ENCODE peak calls at places on chromosomes 4 and X, in ten cellular contexts. S is breast epithelium; N is neuronal stem cell; V is AG20443; J is activated CD4-positive, CD25-positive, alpha-beta regulatory T cell; Q is fibroblast of mammary gland; B is NCI-H1092; G is osteocyte; T is A549; I is heart right ventricle. R is an unnamed sample.

GRCh38 chrX:12307961-12308360 is 169.7 kb downstream of the FRMPD4 start:
- DNase-seq in S (no peak), N (no peak), V (no peak), J (no peak), Q (no peak), B (no peak), G (no peak), T (peak), I (no peak), R (no peak)

GRCh38 chrX:78098108-78098507 is 5.9 kb upstream of the PGK1 start:
- DNase-seq in S (no peak), N (no peak), V (no peak), J (no peak), Q (no peak), B (no peak), G (no peak), T (no peak), I (no peak), R (no peak)

GRCh38 chr4:61583696-61584095 is 383.6 kb downstream of the ADGRL3 start:
- DNase-seq in S (no peak), N (no peak), V (no peak), J (no peak), Q (no peak), B (no peak), G (no peak), T (peak), I (no peak), R (no peak)

GRCh38 chrX:8913665-8914409 is 112.7 kb upstream of the FAM9A start:
- DNase-seq in S (no peak), N (no peak), V (peak), J (no peak), Q (peak), B (no peak), G (no peak), T (peak), I (peak), R (no peak)

GRCh38 chr4:149933120-149933519 is 117.5 kb upstream of the IQCM start:
- DNase-seq in S (no peak), N (no peak), V (no peak), J (no peak), Q (no peak), B (no peak), G (no peak), T (no peak), I (no peak), R (no peak)

GRCh38 chr4:132123870-132124623 is 1025.0 kb upstream of the PCDH10 start:
- DNase-seq in S (no peak), N (no peak), V (peak), J (no peak), Q (peak), B (no peak), G (no peak), T (peak), I (no peak), R (no peak)

GRCh38 chr4:39429476-39430310 is 23.0 kb downstream of the KLB start:
- DNase-seq in S (no peak), N (no peak), V (no peak), J (no peak), Q (no peak), B (no peak), G (no peak), T (no peak), I (no peak), R (no peak)

GRCh38 chr4:3233391-3234071 is 15.4 kb upstream of the MSANTD1 start:
- DNase-seq in S (no peak), N (no peak), V (peak), J (no peak), Q (peak), B (no peak), G (no peak), T (no peak), I (no peak), R (no peak)

GRCh38 chr4:155468282-155468681 is 91.5 kb upstream of the MAP9 start:
- DNase-seq in S (no peak), N (no peak), V (no peak), J (no peak), Q (no peak), B (no peak), G (no peak), T (no peak), I (no peak), R (no peak)

GRCh38 chr4:80434238-80434637 is 98.7 kb downstream of the CFAP299 start:
- DNase-seq in S (no peak), N (no peak), V (peak), J (no peak), Q (no peak), B (no peak), G (no peak), T (no peak), I (no peak), R (no peak)